ENCODE peak calls at places on chromosomes 5 and 9, in eight cellular contexts. One of them, this sample, is unnamed.

GRCh38 chr9:2623046-2623865 is 1.7 kb downstream of the VLDLR start:
- DNase-seq in adrenal gland: peak; percentile 80
- DNase-seq in stomach: peak; percentile 68
- DNase-seq in transverse colon: peak; percentile 10
- DNase-seq in tibial nerve: no peak
- DNase-seq in suprapubic skin: peak; percentile 61
- DNase-seq in A549: peak; percentile 71
- DNase-seq in heart left ventricle: peak; percentile 72
- DNase-seq in this sample: peak; percentile 10

GRCh38 chr9:113903514-113904077 is 27.5 kb downstream of the ZNF618 start:
- DNase-seq in stomach: no peak
- DNase-seq in heart left ventricle: no peak
- DNase-seq in tibial nerve: no peak
- DNase-seq in A549: no peak
- DNase-seq in suprapubic skin: no peak
- DNase-seq in transverse colon: no peak
- DNase-seq in adrenal gland: no peak
- DNase-seq in this sample: no peak

GRCh38 chr5:26805076-26805475 is 233.3 kb downstream of the CDH9 start:
- DNase-seq in stomach: no peak
- DNase-seq in A549: no peak
- DNase-seq in heart left ventricle: no peak
- DNase-seq in transverse colon: no peak
- DNase-seq in tibial nerve: no peak
- DNase-seq in adrenal gland: no peak
- DNase-seq in suprapubic skin: no peak
- DNase-seq in this sample: no peak

GRCh38 chr9:83933804-83934203 is 12.6 kb upstream of the KIF27 start:
- DNase-seq in suprapubic skin: no peak
- DNase-seq in tibial nerve: no peak
- DNase-seq in transverse colon: no peak
- DNase-seq in A549: no peak
- DNase-seq in heart left ventricle: no peak
- DNase-seq in stomach: no peak
- DNase-seq in adrenal gland: peak; percentile 68
- DNase-seq in this sample: no peak

GRCh38 chr9:5643005-5643624 is 14.2 kb downstream of the RIC1 start:
- DNase-seq in adrenal gland: no peak
- DNase-seq in A549: no peak
- DNase-seq in transverse colon: no peak
- DNase-seq in stomach: no peak
- DNase-seq in suprapubic skin: no peak
- DNase-seq in heart left ventricle: no peak
- DNase-seq in tibial nerve: no peak
- DNase-seq in this sample: no peak

GRCh38 chr9:119375892-119376291 is 6.7 kb upstream of the BRINP1 start:
- DNase-seq in stomach: no peak
- DNase-seq in suprapubic skin: no peak
- DNase-seq in tibial nerve: no peak
- DNase-seq in adrenal gland: peak; percentile 25
- DNase-seq in A549: peak; percentile 10
- DNase-seq in transverse colon: peak; percentile 9
- DNase-seq in heart left ventricle: no peak
- DNase-seq in this sample: peak; percentile 11

GRCh38 chr9:116525611-116526010 is 161.5 kb upstream of the TRIM32 start:
- DNase-seq in tibial nerve: no peak
- DNase-seq in A549: no peak
- DNase-seq in stomach: no peak
- DNase-seq in adrenal gland: no peak
- DNase-seq in suprapubic skin: no peak
- DNase-seq in heart left ventricle: no peak
- DNase-seq in transverse colon: no peak
- DNase-seq in this sample: no peak

GRCh38 chr9:96376926-96377874 is 6.3 kb downstream of the SLC35D2 start:
- DNase-seq in heart left ventricle: peak; percentile 32
- DNase-seq in A549: no peak
- DNase-seq in adrenal gland: no peak
- DNase-seq in stomach: no peak
- DNase-seq in tibial nerve: no peak
- DNase-seq in suprapubic skin: no peak
- DNase-seq in transverse colon: no peak
- DNase-seq in this sample: no peak

GRCh38 chr9:6781476-6781875 is 23.7 kb downstream of the KDM4C start:
- DNase-seq in adrenal gland: no peak
- DNase-seq in A549: no peak
- DNase-seq in suprapubic skin: no peak
- DNase-seq in tibial nerve: no peak
- DNase-seq in heart left ventricle: no peak
- DNase-seq in transverse colon: no peak
- DNase-seq in stomach: no peak
- DNase-seq in this sample: no peak

GRCh38 chr9:91771864-91772263 is 178.2 kb downstream of the ROR2 start:
- DNase-seq in heart left ventricle: no peak
- DNase-seq in transverse colon: no peak
- DNase-seq in adrenal gland: no peak
- DNase-seq in stomach: no peak
- DNase-seq in tibial nerve: no peak
- DNase-seq in suprapubic skin: no peak
- DNase-seq in A549: no peak
- DNase-seq in this sample: no peak

GRCh38 chr9:19085295-19085694 is 17.4 kb downstream of the HAUS6 start:
- DNase-seq in stomach: no peak
- DNase-seq in A549: peak; percentile 37
- DNase-seq in suprapubic skin: no peak
- DNase-seq in adrenal gland: no peak
- DNase-seq in heart left ventricle: no peak
- DNase-seq in tibial nerve: no peak
- DNase-seq in transverse colon: no peak
- DNase-seq in this sample: peak; percentile 28

GRCh38 chr5:41815663-41816062 is 54.6 kb downstream of the OXCT1 start:
- DNase-seq in tibial nerve: no peak
- DNase-seq in A549: no peak
- DNase-seq in adrenal gland: no peak
- DNase-seq in heart left ventricle: no peak
- DNase-seq in transverse colon: no peak
- DNase-seq in suprapubic skin: no peak
- DNase-seq in stomach: no peak
- DNase-seq in this sample: no peak

GRCh38 chr5:89342106-89342876 is 459.3 kb upstream of the MEF2C start:
- DNase-seq in heart left ventricle: no peak
- DNase-seq in stomach: no peak
- DNase-seq in adrenal gland: no peak
- DNase-seq in tibial nerve: no peak
- DNase-seq in A549: no peak
- DNase-seq in transverse colon: no peak
- DNase-seq in suprapubic skin: no peak
- DNase-seq in this sample: no peak

GRCh38 chr5:133977161-133977787 is 8.8 kb upstream of the C5orf15 start:
- DNase-seq in A549: no peak
- DNase-seq in adrenal gland: no peak
- DNase-seq in tibial nerve: no peak
- DNase-seq in heart left ventricle: no peak
- DNase-seq in stomach: peak; percentile 37
- DNase-seq in transverse colon: no peak
- DNase-seq in suprapubic skin: no peak
- DNase-seq in this sample: no peak
- TF ChIP-seq POLR2A in A549: no peak
- TF ChIP-seq POLR2A in adrenal gland: no peak
- TF ChIP-seq POLR2A in tibial nerve: no peak
- TF ChIP-seq POLR2A in heart left ventricle: no peak
- TF ChIP-seq POLR2A in stomach: no peak
- TF ChIP-seq POLR2A in transverse colon: no peak
- TF ChIP-seq POLR2A in suprapubic skin: no peak
- TF ChIP-seq POLR2A in this sample: no peak

GRCh38 chr5:98927242-98927987 is 1.4 kb downstream of the CHD1 start:
- DNase-seq in adrenal gland: peak; percentile 71
- DNase-seq in tibial nerve: no peak
- DNase-seq in transverse colon: peak; percentile 59
- DNase-seq in suprapubic skin: no peak
- DNase-seq in A549: peak; percentile 14
- DNase-seq in heart left ventricle: peak; percentile 52
- DNase-seq in stomach: no peak
- DNase-seq in this sample: peak; percentile 76
- TF ChIP-seq POLR2A in adrenal gland: peak; percentile 82
- TF ChIP-seq POLR2A in tibial nerve: peak; percentile 77
- TF ChIP-seq POLR2A in transverse colon: peak; percentile 66
- TF ChIP-seq POLR2A in suprapubic skin: no peak
- TF ChIP-seq POLR2A in A549: no peak
- TF ChIP-seq POLR2A in heart left ventricle: no peak
- TF ChIP-seq POLR2A in stomach: peak; percentile 25
- TF ChIP-seq POLR2A in this sample: peak; percentile 88

GRCh38 chr5:78518365-78519197 is 130.0 kb downstream of the LHFPL2 start:
- DNase-seq in A549: peak; percentile 86
- DNase-seq in transverse colon: peak; percentile 71
- DNase-seq in tibial nerve: no peak
- DNase-seq in suprapubic skin: no peak
- DNase-seq in heart left ventricle: peak; percentile 79
- DNase-seq in adrenal gland: peak; percentile 85
- DNase-seq in stomach: peak; percentile 46
- DNase-seq in this sample: no peak
- TF ChIP-seq POLR2A in A549: no peak
- TF ChIP-seq POLR2A in transverse colon: peak; percentile 22
- TF ChIP-seq POLR2A in tibial nerve: peak; percentile 12
- TF ChIP-seq POLR2A in suprapubic skin: no peak
- TF ChIP-seq POLR2A in heart left ventricle: no peak
- TF ChIP-seq POLR2A in adrenal gland: peak; percentile 45
- TF ChIP-seq POLR2A in stomach: no peak
- TF ChIP-seq POLR2A in this sample: no peak

DNA sequence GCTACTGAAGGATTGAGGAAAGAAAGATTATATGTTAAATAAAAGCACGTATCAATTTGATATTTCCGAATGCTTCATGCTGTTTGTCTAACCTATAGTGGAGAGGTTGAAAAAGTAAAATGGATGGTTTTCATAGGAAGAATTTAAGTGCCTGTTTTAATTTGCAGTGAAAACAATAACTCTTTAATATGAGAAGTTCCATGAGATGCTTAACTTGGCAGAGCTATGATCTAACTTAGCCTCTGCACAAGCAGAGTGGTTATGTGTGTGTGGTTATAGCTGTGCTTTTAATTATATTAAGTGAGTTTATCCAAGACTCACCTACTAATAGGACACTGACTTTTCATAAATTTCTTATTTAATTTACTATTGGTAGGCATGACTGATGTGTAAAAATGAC is 57.4 kb downstream of the AOPEP start:
- DNase-seq in A549: no peak
- DNase-seq in transverse colon: no peak
- DNase-seq in tibial nerve: no peak
- DNase-seq in stomach: no peak
- DNase-seq in suprapubic skin: no peak
- DNase-seq in adrenal gland: no peak
- DNase-seq in heart left ventricle: no peak
- DNase-seq in this sample: no peak
- TF ChIP-seq POLR2A in A549: no peak
- TF ChIP-seq POLR2A in transverse colon: no peak
- TF ChIP-seq POLR2A in tibial nerve: no peak
- TF ChIP-seq POLR2A in stomach: no peak
- TF ChIP-seq POLR2A in suprapubic skin: no peak
- TF ChIP-seq POLR2A in adrenal gland: no peak
- TF ChIP-seq POLR2A in heart left ventricle: no peak
- TF ChIP-seq POLR2A in this sample: no peak

GRCh38 chr9:127545196-127546124 is 66.6 kb upstream of the STXBP1 start:
- DNase-seq in transverse colon: peak; percentile 66
- DNase-seq in adrenal gland: peak; percentile 77
- DNase-seq in suprapubic skin: no peak
- DNase-seq in heart left ventricle: no peak
- DNase-seq in tibial nerve: peak; percentile 58
- DNase-seq in A549: peak; percentile 94
- DNase-seq in stomach: peak; percentile 82
- DNase-seq in this sample: no peak
- TF ChIP-seq POLR2A in transverse colon: no peak
- TF ChIP-seq POLR2A in adrenal gland: no peak
- TF ChIP-seq POLR2A in suprapubic skin: no peak
- TF ChIP-seq POLR2A in heart left ventricle: no peak
- TF ChIP-seq POLR2A in tibial nerve: no peak
- TF ChIP-seq POLR2A in A549: no peak
- TF ChIP-seq POLR2A in stomach: no peak
- TF ChIP-seq POLR2A in this sample: no peak

DNA sequence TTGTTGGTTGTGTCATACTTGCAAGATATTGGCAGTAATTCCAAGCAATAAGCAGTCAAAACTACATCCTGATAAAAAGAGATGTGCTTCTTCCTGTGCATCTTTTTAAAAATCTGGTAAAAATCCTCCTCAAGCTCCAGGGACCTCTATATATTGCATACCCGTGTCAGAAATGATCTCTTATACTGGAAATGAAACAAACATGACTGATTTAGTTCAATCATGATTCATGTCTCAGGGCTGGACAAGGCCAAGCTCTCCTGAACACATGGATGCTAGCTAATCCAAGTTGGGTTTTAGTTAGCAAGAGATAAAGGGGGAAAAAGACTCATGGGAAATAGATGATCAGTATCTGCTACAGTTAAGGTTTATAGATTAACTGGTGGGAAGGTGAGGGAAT is 69.3 kb downstream of the CCDC192 start:
- DNase-seq in adrenal gland: no peak
- DNase-seq in stomach: no peak
- DNase-seq in tibial nerve: no peak
- DNase-seq in suprapubic skin: no peak
- DNase-seq in transverse colon: no peak
- DNase-seq in A549: no peak
- DNase-seq in heart left ventricle: no peak
- DNase-seq in this sample: no peak
- TF ChIP-seq POLR2A in adrenal gland: no peak
- TF ChIP-seq POLR2A in stomach: no peak
- TF ChIP-seq POLR2A in tibial nerve: no peak
- TF ChIP-seq POLR2A in suprapubic skin: no peak
- TF ChIP-seq POLR2A in transverse colon: no peak
- TF ChIP-seq POLR2A in A549: no peak
- TF ChIP-seq POLR2A in heart left ventricle: no peak
- TF ChIP-seq POLR2A in this sample: no peak

DNA sequence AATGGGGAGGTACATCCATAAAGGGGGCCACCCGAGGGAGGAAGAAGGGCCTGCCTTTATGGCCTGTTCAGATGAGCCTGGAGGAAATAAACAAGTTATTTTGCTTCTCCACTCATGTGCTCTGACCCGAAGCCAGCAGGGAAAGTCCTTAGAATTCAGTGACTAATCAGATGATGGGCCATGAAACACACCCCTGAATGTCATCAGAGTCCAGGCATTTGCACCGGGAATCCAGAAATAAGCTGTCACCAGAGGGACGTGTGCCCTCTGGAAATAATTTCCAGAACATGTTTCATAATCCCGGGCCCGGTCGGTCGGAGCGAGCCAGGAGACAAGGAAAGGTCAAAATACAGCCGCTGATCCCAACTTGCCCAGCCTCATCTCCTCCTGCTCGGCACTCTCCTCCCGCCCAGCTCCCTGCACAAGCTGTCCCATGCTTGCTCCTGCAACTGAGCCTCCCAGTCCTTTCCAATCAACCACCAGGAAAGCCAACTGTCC is 73.6 kb upstream of the ZNF622 start:
- DNase-seq in tibial nerve: peak; percentile 71
- DNase-seq in stomach: peak; percentile 29
- DNase-seq in heart left ventricle: peak; percentile 88
- DNase-seq in transverse colon: peak; percentile 75
- DNase-seq in A549: peak; percentile 65
- DNase-seq in suprapubic skin: peak; percentile 90
- DNase-seq in adrenal gland: peak; percentile 8
- DNase-seq in this sample: no peak
- TF ChIP-seq POLR2A in tibial nerve: no peak
- TF ChIP-seq POLR2A in stomach: no peak
- TF ChIP-seq POLR2A in heart left ventricle: no peak
- TF ChIP-seq POLR2A in transverse colon: peak; percentile 59
- TF ChIP-seq POLR2A in A549: no peak
- TF ChIP-seq POLR2A in suprapubic skin: no peak
- TF ChIP-seq POLR2A in adrenal gland: no peak
- TF ChIP-seq POLR2A in this sample: no peak

This sample was measured in erythroblast.